ENCODE peak calls at places on chromosome 3, in seven cellular contexts. One of them, this sample, is unnamed.

GRCh38 chr3:179933079-179933478 is 103.7 kb downstream of the PEX5L start:
- DNase-seq in PC-9: no peak
- DNase-seq in neuronal stem cell: no peak
- DNase-seq in aorta: no peak
- DNase-seq in fibroblast of lung: no peak
- DNase-seq in tibial artery: no peak
- DNase-seq in body of pancreas: no peak
- DNase-seq in this sample: no peak

GRCh38 chr3:145721815-145722214 is 439.2 kb downstream of the PLOD2 start:
- DNase-seq in PC-9: no peak
- DNase-seq in neuronal stem cell: no peak
- DNase-seq in aorta: no peak
- DNase-seq in fibroblast of lung: no peak
- DNase-seq in tibial artery: no peak
- DNase-seq in body of pancreas: no peak
- DNase-seq in this sample: no peak

GRCh38 chr3:187628169-187628568 is 42.0 kb downstream of the SST start:
- DNase-seq in PC-9: no peak
- DNase-seq in neuronal stem cell: peak; percentile 29
- DNase-seq in aorta: no peak
- DNase-seq in fibroblast of lung: no peak
- DNase-seq in tibial artery: no peak
- DNase-seq in body of pancreas: no peak
- DNase-seq in this sample: no peak

GRCh38 chr3:160401301-160402095 is 2.0 kb downstream of the SMC4 start:
- DNase-seq in PC-9: peak; percentile 26
- DNase-seq in neuronal stem cell: no peak
- DNase-seq in aorta: no peak
- DNase-seq in fibroblast of lung: peak; percentile 87
- DNase-seq in tibial artery: no peak
- DNase-seq in body of pancreas: peak; percentile 10
- DNase-seq in this sample: no peak

GRCh38 chr3:172550347-172550943 is 27.2 kb upstream of the TNFSF10 start:
- DNase-seq in PC-9: peak; percentile 79
- DNase-seq in neuronal stem cell: no peak
- DNase-seq in aorta: no peak
- DNase-seq in fibroblast of lung: peak; percentile 97
- DNase-seq in tibial artery: no peak
- DNase-seq in body of pancreas: no peak
- DNase-seq in this sample: no peak

GRCh38 chr3:116863842-116864626 is 154.5 kb downstream of the TUSC7 start:
- DNase-seq in PC-9: no peak
- DNase-seq in neuronal stem cell: peak; percentile 56
- DNase-seq in aorta: no peak
- DNase-seq in fibroblast of lung: peak; percentile 42
- DNase-seq in tibial artery: no peak
- DNase-seq in body of pancreas: peak; percentile 21
- DNase-seq in this sample: no peak

GRCh38 chr3:43923101-43923979 is 232.6 kb downstream of the ABHD5 start:
- DNase-seq in PC-9: no peak
- DNase-seq in neuronal stem cell: no peak
- DNase-seq in aorta: no peak
- DNase-seq in fibroblast of lung: no peak
- DNase-seq in tibial artery: no peak
- DNase-seq in body of pancreas: no peak
- DNase-seq in this sample: no peak

GRCh38 chr3:188559069-188559410 is 405.1 kb downstream of the LPP start:
- DNase-seq in PC-9: no peak
- DNase-seq in neuronal stem cell: no peak
- DNase-seq in aorta: no peak
- DNase-seq in fibroblast of lung: peak; percentile 65
- DNase-seq in tibial artery: no peak
- DNase-seq in body of pancreas: no peak
- DNase-seq in this sample: no peak

GRCh38 chr3:104556372-104557078 is 810.2 kb upstream of the ALCAM start:
- DNase-seq in PC-9: no peak
- DNase-seq in neuronal stem cell: no peak
- DNase-seq in aorta: no peak
- DNase-seq in fibroblast of lung: peak; percentile 44
- DNase-seq in tibial artery: no peak
- DNase-seq in body of pancreas: no peak
- DNase-seq in this sample: no peak

GRCh38 chr3:99751649-99752048 is 66.0 kb upstream of the CMSS1 start:
- DNase-seq in PC-9: no peak
- DNase-seq in neuronal stem cell: no peak
- DNase-seq in aorta: no peak
- DNase-seq in fibroblast of lung: peak; percentile 92
- DNase-seq in tibial artery: no peak
- DNase-seq in body of pancreas: no peak
- DNase-seq in this sample: no peak

GRCh38 chr3:71226565-71227281 is 356.8 kb downstream of the FOXP1 start:
- DNase-seq in PC-9: no peak
- DNase-seq in neuronal stem cell: no peak
- DNase-seq in aorta: peak; percentile 83
- DNase-seq in fibroblast of lung: peak; percentile 78
- DNase-seq in tibial artery: peak; percentile 72
- DNase-seq in body of pancreas: no peak
- DNase-seq in this sample: peak; percentile 71

GRCh38 chr3:127682576-127682975 is 9.8 kb downstream of the ABTB1 start:
- DNase-seq in PC-9: no peak
- DNase-seq in neuronal stem cell: no peak
- DNase-seq in aorta: peak; percentile 63
- DNase-seq in fibroblast of lung: no peak
- DNase-seq in tibial artery: peak; percentile 55
- DNase-seq in body of pancreas: no peak
- DNase-seq in this sample: no peak

GRCh38 chr3:98199020-98199419 is 32.5 kb downstream of the OR5H15 start:
- DNase-seq in PC-9: no peak
- DNase-seq in neuronal stem cell: no peak
- DNase-seq in aorta: no peak
- DNase-seq in fibroblast of lung: no peak
- DNase-seq in tibial artery: no peak
- DNase-seq in body of pancreas: no peak
- DNase-seq in this sample: no peak

DNA sequence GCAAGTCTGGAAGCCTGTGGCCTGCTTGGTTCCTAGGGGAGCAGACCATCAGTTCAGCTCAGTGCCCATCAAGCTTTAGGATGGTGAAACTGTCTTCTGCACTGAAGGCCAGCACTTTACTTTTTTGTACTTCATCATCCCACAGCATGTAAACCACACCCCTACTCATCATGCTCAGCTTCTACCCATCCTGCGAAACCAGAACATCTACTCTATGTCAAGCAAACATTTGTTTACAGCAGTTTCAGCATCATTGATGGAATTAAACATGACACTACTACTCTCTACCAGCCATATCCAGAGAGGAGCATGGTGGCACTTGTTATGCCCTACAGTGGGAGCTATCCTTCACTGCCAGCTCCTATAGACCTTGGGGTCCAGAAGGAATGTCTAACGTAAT is 306.6 kb downstream of the SOX2 start:
- DNase-seq in PC-9: no peak
- DNase-seq in neuronal stem cell: no peak
- DNase-seq in aorta: no peak
- DNase-seq in fibroblast of lung: no peak
- DNase-seq in tibial artery: no peak
- DNase-seq in body of pancreas: no peak
- DNase-seq in this sample: no peak
- H3K4me1 ChIP-seq in PC-9: no peaks in the 10 kb centered on the region
- H3K4me1 ChIP-seq in neuronal stem cell: no peaks in the 10 kb centered on the region
- H3K4me1 ChIP-seq in aorta: no peaks in the 10 kb centered on the region
- H3K4me1 ChIP-seq in fibroblast of lung: no peaks in the 10 kb centered on the region
- H3K4me1 ChIP-seq in tibial artery: no peaks in the 10 kb centered on the region
- H3K4me1 ChIP-seq in body of pancreas: no peaks in the 10 kb centered on the region
- H3K4me1 ChIP-seq in this sample: no peaks in the 10 kb centered on the region

GRCh38 chr3:120433662-120434331 is 17.0 kb downstream of the FSTL1 start:
- DNase-seq in PC-9: no peak
- DNase-seq in neuronal stem cell: no peak
- DNase-seq in aorta: no peak
- DNase-seq in fibroblast of lung: no peak
- DNase-seq in tibial artery: no peak
- DNase-seq in body of pancreas: no peak
- DNase-seq in this sample: no peak

GRCh38 chr3:120428904-120429303 is 21.9 kb downstream of the FSTL1 start:
- DNase-seq in PC-9: no peak
- DNase-seq in neuronal stem cell: no peak
- DNase-seq in aorta: no peak
- DNase-seq in fibroblast of lung: peak; percentile 81
- DNase-seq in tibial artery: no peak
- DNase-seq in body of pancreas: no peak
- DNase-seq in this sample: no peak

GRCh38 chr3:120427201-120427600 is 23.6 kb downstream of the FSTL1 start:
- DNase-seq in PC-9: no peak
- DNase-seq in neuronal stem cell: no peak
- DNase-seq in aorta: no peak
- DNase-seq in fibroblast of lung: no peak
- DNase-seq in tibial artery: no peak
- DNase-seq in body of pancreas: no peak
- DNase-seq in this sample: no peak

GRCh38 chr3:120432105-120432860 is 18.5 kb downstream of the FSTL1 start:
- DNase-seq in PC-9: no peak
- DNase-seq in neuronal stem cell: peak; percentile 63
- DNase-seq in aorta: no peak
- DNase-seq in fibroblast of lung: peak; percentile 96
- DNase-seq in tibial artery: no peak
- DNase-seq in body of pancreas: no peak
- DNase-seq in this sample: no peak

GRCh38 chr3:120429921-120430361 is 20.9 kb downstream of the FSTL1 start:
- DNase-seq in PC-9: no peak
- DNase-seq in neuronal stem cell: no peak
- DNase-seq in aorta: no peak
- DNase-seq in fibroblast of lung: peak; percentile 86
- DNase-seq in tibial artery: no peak
- DNase-seq in body of pancreas: no peak
- DNase-seq in this sample: no peak
- H3K4me3 ChIP-seq in PC-9: no peak overlapping the region
- H3K4me3 ChIP-seq in neuronal stem cell: no peak overlapping the region
- H3K4me3 ChIP-seq in aorta: no peak overlapping the region
- H3K4me3 ChIP-seq in fibroblast of lung: no peak overlapping the region
- H3K4me3 ChIP-seq in tibial artery: no peak overlapping the region
- H3K4me3 ChIP-seq in body of pancreas: no peak overlapping the region
- H3K4me3 ChIP-seq in this sample: no peak overlapping the region

DNA sequence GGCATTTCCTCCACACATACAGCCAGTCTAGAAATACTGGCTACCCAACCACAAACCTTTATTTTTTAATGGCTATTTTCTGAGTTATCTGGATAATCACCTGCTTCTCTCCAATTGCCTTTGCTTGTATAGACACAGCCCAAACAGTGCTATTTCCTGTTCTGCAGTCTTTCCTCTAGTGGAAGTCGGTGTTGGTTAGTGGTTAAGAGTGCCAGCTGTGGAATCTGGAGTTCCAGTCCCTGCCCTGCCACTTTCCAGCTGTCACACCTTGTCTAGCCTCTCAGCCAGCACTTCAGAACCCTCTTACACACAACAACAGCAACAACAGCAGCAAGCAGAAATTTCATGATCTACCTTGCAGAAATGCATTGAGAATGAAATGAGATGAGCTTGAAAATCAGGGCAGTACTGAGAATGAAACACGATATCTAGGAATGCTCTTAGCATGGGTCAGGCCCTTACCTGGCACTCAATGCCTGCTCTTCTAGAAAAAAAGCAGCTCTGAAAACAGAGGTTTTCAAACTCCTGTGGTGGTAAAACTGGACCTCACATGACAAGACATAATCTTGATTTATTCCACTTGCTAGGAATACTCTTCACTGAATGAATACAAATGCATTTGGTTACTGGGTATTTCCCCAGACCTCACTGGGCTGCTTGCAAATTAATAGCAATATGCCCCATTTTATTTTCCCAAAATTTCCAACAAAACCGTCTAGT is 3.2 kb upstream of the WNT5A start:
- DNase-seq in PC-9: no peak
- DNase-seq in neuronal stem cell: no peak
- DNase-seq in aorta: no peak
- DNase-seq in fibroblast of lung: no peak
- DNase-seq in tibial artery: no peak
- DNase-seq in body of pancreas: no peak
- DNase-seq in this sample: no peak
- H3K4me1 ChIP-seq in PC-9: peaks cover 26% of the 10 kb centered on the region
- H3K4me1 ChIP-seq in neuronal stem cell: peaks cover 7% of the 10 kb centered on the region
- H3K4me1 ChIP-seq in aorta: no peaks in the 10 kb centered on the region
- H3K4me1 ChIP-seq in fibroblast of lung: peaks cover 16% of the 10 kb centered on the region
- H3K4me1 ChIP-seq in tibial artery: no peaks in the 10 kb centered on the region
- H3K4me1 ChIP-seq in body of pancreas: peaks cover 32% of the 10 kb centered on the region
- H3K4me1 ChIP-seq in this sample: peaks cover 29% of the 10 kb centered on the region

GRCh38 chr3:196218155-196218712 is 1.9 kb downstream of the SLC51A start:
- DNase-seq in PC-9: no peak
- DNase-seq in neuronal stem cell: no peak
- DNase-seq in aorta: no peak
- DNase-seq in fibroblast of lung: no peak
- DNase-seq in tibial artery: no peak
- DNase-seq in body of pancreas: no peak
- DNase-seq in this sample: no peak

GRCh38 chr3:196220991-196221390 is 4.7 kb downstream of the SLC51A start:
- DNase-seq in PC-9: no peak
- DNase-seq in neuronal stem cell: no peak
- DNase-seq in aorta: no peak
- DNase-seq in fibroblast of lung: no peak
- DNase-seq in tibial artery: peak; percentile 13
- DNase-seq in body of pancreas: no peak
- DNase-seq in this sample: no peak

GRCh38 chr3:196219970-196220311 is 3.6 kb downstream of the SLC51A start:
- DNase-seq in PC-9: no peak
- DNase-seq in neuronal stem cell: no peak
- DNase-seq in aorta: no peak
- DNase-seq in fibroblast of lung: no peak
- DNase-seq in tibial artery: peak; percentile 66
- DNase-seq in body of pancreas: no peak
- DNase-seq in this sample: no peak

GRCh38 chr3:196220587-196220986 is 4.3 kb downstream of the SLC51A start:
- DNase-seq in PC-9: no peak
- DNase-seq in neuronal stem cell: no peak
- DNase-seq in aorta: no peak
- DNase-seq in fibroblast of lung: no peak
- DNase-seq in tibial artery: peak; percentile 65
- DNase-seq in body of pancreas: peak; percentile 64
- DNase-seq in this sample: peak; percentile 26

DNA sequence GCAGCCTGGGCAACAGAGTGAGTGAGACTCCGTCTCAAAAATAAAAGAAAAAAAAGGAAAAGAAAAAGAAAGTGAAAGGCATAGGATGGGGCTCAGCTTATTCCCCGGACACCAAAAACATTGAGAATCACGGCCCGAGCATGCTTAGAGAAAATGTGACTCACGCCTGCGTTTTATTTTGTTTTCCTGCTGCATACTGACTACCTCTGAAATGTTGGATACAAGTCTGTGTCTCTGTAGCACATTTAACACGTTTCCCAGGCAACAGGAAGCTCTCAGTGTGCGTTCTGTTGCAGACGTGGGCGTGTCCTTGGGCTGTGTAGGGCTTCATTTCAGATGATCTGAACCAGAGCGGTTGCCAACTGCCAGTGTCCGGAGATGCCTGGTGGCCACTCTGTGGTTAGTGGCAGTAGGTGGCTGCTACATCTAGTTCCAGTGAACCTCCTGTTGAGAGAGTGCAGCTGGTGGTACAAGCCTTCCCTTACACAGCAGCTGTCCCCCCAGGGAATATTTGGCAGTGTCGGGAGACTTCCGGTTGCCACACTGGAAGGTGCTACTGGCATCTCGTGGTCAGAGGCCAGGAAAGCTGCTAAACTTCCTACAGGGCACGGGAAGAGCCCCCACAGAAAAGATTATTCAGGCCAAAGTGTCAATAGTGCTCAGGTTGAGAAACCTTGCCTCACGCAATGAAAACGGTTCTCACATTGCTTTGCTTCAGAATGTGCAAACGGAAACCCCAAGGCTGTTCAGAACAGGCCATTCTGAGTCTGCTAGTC is 3.0 kb downstream of the SLC51A start:
- DNase-seq in PC-9: peak; percentile 76
- DNase-seq in neuronal stem cell: no peak
- DNase-seq in aorta: no peak
- DNase-seq in fibroblast of lung: peak; percentile 90
- DNase-seq in tibial artery: peak; percentile 75
- DNase-seq in body of pancreas: peak; percentile 66
- DNase-seq in this sample: peak; percentile 38
- H3K4me3 ChIP-seq in PC-9: no peak overlapping the region
- H3K4me3 ChIP-seq in neuronal stem cell: no peak overlapping the region
- H3K4me3 ChIP-seq in aorta: no peak overlapping the region
- H3K4me3 ChIP-seq in fibroblast of lung: peak overlapping the region; percentile 25
- H3K4me3 ChIP-seq in tibial artery: peak overlapping the region; percentile 33
- H3K4me3 ChIP-seq in body of pancreas: no peak overlapping the region
- H3K4me3 ChIP-seq in this sample: peak overlapping the region; percentile 0